ENCODE peak calls at places on chromosomes 3 and 15, in eight cellular contexts. P is aorta, O is cardiac muscle cell, J is small intestine, D is adrenal gland, W is transverse colon, M is ovary, A is HepG2. I is an unnamed sample.

GRCh38 chr3:58607816-58608215 is 30.6 kb upstream of the FAM107A start:
- DNase-seq in J (no peak), A (no peak), D (no peak), M (no peak), W (no peak), P (no peak), O (no peak), I (no peak)

GRCh38 chr15:80154336-80154735 is 1.5 kb downstream of the FAH start:
- DNase-seq in D (no peak), A (peak; percentile 72), O (peak; percentile 74), M (no peak), J (no peak), W (no peak), P (no peak), I (peak; percentile 51)

GRCh38 chr15:28935316-28935715 is 49.5 kb downstream of the APBA2 start:
- DNase-seq in A (peak; percentile 58), J (no peak), M (no peak), W (no peak), P (peak; percentile 33), D (no peak), O (no peak), I (no peak)

GRCh38 chr3:68972358-68972979 is 40.1 kb upstream of the TAFA4 start:
- DNase-seq in W (peak; percentile 17), O (peak; percentile 75), J (peak; percentile 29), M (peak; percentile 43), D (peak; percentile 74), P (peak; percentile 59), A (peak; percentile 63), I (peak; percentile 67)

GRCh38 chr3:86481031-86481430 is 509.9 kb downstream of the VGLL3 start:
- DNase-seq in O (no peak), J (no peak), P (no peak), M (no peak), D (no peak), W (no peak), A (no peak), I (no peak)

GRCh38 chr3:30347679-30348216 is 258.7 kb upstream of the TGFBR2 start:
- DNase-seq in M (no peak), W (no peak), P (no peak), O (peak; percentile 62), D (no peak), A (peak; percentile 87), J (peak; percentile 27), I (no peak)

GRCh38 chr3:53941945-53942344 is 50.3 kb upstream of the SELENOK start:
- DNase-seq in A (no peak), O (peak; percentile 66), J (no peak), D (no peak), M (no peak), P (no peak), W (no peak), I (peak; percentile 23)

GRCh38 chr3:139312416-139312815 is 31.4 kb upstream of the MRPS22 start:
- DNase-seq in A (no peak), O (no peak), D (no peak), J (no peak), P (no peak), M (no peak), W (no peak), I (no peak)

GRCh38 chr3:6622712-6623111 is 238.2 kb upstream of the GRM7 start:
- DNase-seq in P (no peak), M (no peak), D (no peak), W (no peak), J (no peak), O (no peak), A (no peak), I (no peak)

GRCh38 chr3:103085465-103085864 is 650.6 kb downstream of the ZPLD1 start:
- DNase-seq in W (no peak), J (peak; percentile 43), M (no peak), P (no peak), D (no peak), O (no peak), A (peak; percentile 10), I (no peak)

DNA sequence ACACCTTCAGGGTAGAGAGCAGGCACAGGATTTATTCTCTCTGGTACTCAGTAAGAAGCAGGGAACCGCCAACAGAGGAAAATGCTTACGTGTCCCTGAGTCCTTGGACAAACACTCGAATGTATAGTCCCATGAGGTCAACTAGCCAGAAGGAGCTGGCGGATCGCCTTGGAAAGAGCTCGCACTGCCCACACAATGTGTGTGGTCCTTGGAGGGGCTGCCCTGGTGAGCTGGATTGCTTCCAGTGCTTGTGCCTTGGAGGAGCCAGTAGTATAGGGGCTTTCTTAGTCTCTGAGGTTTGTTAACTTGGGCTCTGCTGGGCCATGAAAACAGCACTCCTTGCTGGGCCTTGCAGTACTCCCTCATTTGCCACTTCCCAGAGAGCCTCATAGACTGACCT is 40.7 kb upstream of the VILL start:
- DNase-seq in O (peak; percentile 85), M (no peak), J (no peak), W (no peak), P (peak; percentile 53), A (no peak), D (no peak), I (peak; percentile 62)
- H3K4me3 ChIP-seq in O (no peak overlapping the region), M (no peak overlapping the region), J (no peak overlapping the region), W (no peak overlapping the region), P (no peak overlapping the region), A (no peak overlapping the region), D (no peak overlapping the region), I (no peak overlapping the region)

GRCh38 chr3:115685097-115685496 is 61.8 kb downstream of the GAP43 start:
- DNase-seq in A (no peak), P (no peak), D (no peak), W (no peak), J (no peak), M (no peak), O (no peak), I (no peak)

GRCh38 chr3:115683305-115683704 is 60.0 kb downstream of the GAP43 start:
- DNase-seq in P (no peak), J (no peak), O (no peak), M (no peak), D (no peak), W (no peak), A (no peak), I (no peak)

GRCh38 chr3:115683773-115684172 is 60.5 kb downstream of the GAP43 start:
- DNase-seq in W (no peak), M (no peak), A (no peak), J (no peak), D (no peak), O (no peak), P (no peak), I (no peak)

GRCh38 chr3:115676336-115676735 is 53.0 kb downstream of the GAP43 start:
- DNase-seq in M (no peak), A (no peak), D (no peak), P (no peak), J (no peak), O (no peak), W (no peak), I (no peak)

GRCh38 chr3:115680802-115681345 is 57.6 kb downstream of the GAP43 start:
- DNase-seq in D (no peak), J (no peak), O (peak; percentile 47), A (no peak), P (no peak), M (no peak), W (no peak), I (no peak)
- H3K27me3 ChIP-seq in D (no peaks in the 10 kb centered on the region), J (no peaks in the 10 kb centered on the region), O (no peaks in the 10 kb centered on the region), A (no peaks in the 10 kb centered on the region), P (no peaks in the 10 kb centered on the region), M (no peaks in the 10 kb centered on the region), W (peaks cover 4% of the 10 kb centered on the region), I (no peaks in the 10 kb centered on the region)

GRCh38 chr15:91866971-91867372 is 13.5 kb downstream of the SLCO3A1 start:
- DNase-seq in A (no peak), P (peak; percentile 71), J (no peak), O (peak; percentile 57), W (no peak), M (peak; percentile 36), D (peak; percentile 59), I (no peak)
- H3K4me3 ChIP-seq in A (no peak overlapping the region), P (no peak overlapping the region), J (no peak overlapping the region), O (no peak overlapping the region), W (no peak overlapping the region), M (no peak overlapping the region), D (no peak overlapping the region), I (no peak overlapping the region)

DNA sequence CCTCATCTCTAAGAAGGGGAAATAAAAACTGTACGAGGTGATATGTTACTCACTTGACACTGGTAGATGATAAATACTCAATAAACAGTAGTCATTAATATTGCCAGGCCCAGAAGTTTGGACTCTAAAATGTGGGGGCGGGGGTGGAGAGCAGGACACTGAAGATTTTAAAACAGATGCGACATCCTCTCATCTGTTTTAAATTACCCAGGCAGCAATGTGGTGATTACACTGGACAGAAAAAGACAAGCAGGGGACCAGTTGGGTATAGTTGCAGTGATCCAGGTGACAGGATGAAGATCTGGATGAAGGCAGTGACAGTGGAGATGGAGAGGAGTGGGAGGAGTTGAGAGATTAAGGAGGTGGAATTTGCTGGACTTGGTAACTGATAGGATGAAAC is 2.5 kb downstream of the ATG7 start:
- DNase-seq in W (no peak), J (no peak), A (no peak), O (no peak), P (no peak), D (no peak), M (no peak), I (no peak)
- H3K27me3 ChIP-seq in W (no peaks in the 10 kb centered on the region), J (no peaks in the 10 kb centered on the region), A (no peaks in the 10 kb centered on the region), O (no peaks in the 10 kb centered on the region), P (no peaks in the 10 kb centered on the region), D (no peaks in the 10 kb centered on the region), M (no peaks in the 10 kb centered on the region), I (no peaks in the 10 kb centered on the region)

GRCh38 chr3:48555231-48555948 is 1.2 kb downstream of the PFKFB4 start:
- DNase-seq in A (no peak), O (no peak), P (no peak), W (no peak), M (no peak), J (peak; percentile 55), D (no peak), I (peak; percentile 83)
- H3K4me3 ChIP-seq in A (peak overlapping the region; percentile 76), O (peak overlapping the region; percentile 80), P (no peak overlapping the region), W (no peak overlapping the region), M (no peak overlapping the region), J (no peak overlapping the region), D (no peak overlapping the region), I (peak overlapping the region; percentile 70)

DNA sequence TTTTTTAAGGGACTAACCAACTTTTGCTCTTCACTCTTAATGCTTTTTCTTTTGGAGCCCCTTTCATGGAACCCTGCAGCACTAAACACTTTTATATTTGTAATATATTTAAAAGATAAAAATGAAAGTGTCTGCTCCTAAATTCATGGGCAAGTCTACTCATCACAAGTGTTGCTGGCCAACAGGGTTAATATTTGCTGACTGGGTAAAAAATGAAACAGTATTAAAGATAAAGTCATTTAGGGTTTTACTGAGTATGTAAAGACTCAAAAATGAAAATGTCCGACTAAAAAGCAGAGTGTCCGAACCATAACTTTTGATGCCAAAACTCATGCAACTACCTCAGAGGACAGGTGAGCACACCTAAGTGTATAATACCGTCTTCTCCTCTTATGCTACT is 54.0 kb downstream of the MOBP start:
- DNase-seq in D (no peak), A (no peak), M (no peak), J (no peak), P (no peak), W (no peak), O (no peak), I (no peak)
- H3K27me3 ChIP-seq in D (peaks cover 9% of the 10 kb centered on the region), A (no peaks in the 10 kb centered on the region), M (no peaks in the 10 kb centered on the region), J (no peaks in the 10 kb centered on the region), P (no peaks in the 10 kb centered on the region), W (no peaks in the 10 kb centered on the region), O (no peaks in the 10 kb centered on the region), I (no peaks in the 10 kb centered on the region)

GRCh38 chr3:111863942-111864341 is 4.9 kb downstream of the PHLDB2 start:
- DNase-seq in W (no peak), M (no peak), J (no peak), P (no peak), O (no peak), D (no peak), A (no peak), I (no peak)
- H3K4me3 ChIP-seq in W (no peak overlapping the region), M (no peak overlapping the region), J (no peak overlapping the region), P (peak overlapping the region; percentile 26), O (no peak overlapping the region), D (no peak overlapping the region), A (no peak overlapping the region), I (no peak overlapping the region)

GRCh38 chr15:70561885-70562284 is 201.5 kb downstream of the UACA start:
- DNase-seq in O (no peak), M (no peak), D (no peak), P (no peak), J (no peak), A (no peak), W (no peak), I (no peak)
- H3K27me3 ChIP-seq in O (no peaks in the 10 kb centered on the region), M (no peaks in the 10 kb centered on the region), D (no peaks in the 10 kb centered on the region), P (no peaks in the 10 kb centered on the region), J (no peaks in the 10 kb centered on the region), A (peaks cover 1% of the 10 kb centered on the region), W (no peaks in the 10 kb centered on the region), I (no peaks in the 10 kb centered on the region)

I was measured in testis.